ENCODE peak calls at places on chromosomes 13 and 19, in four cellular contexts. U is activated T-cell treated with anti-CD3 and anti-CD28 coated beads for 1 hour; Z is activated CD4-positive, alpha-beta T cell treated with anti-CD3 and anti-CD28 coated beads, Interleukin-2, amount 10 ng/mL, durations not matched to agents 7 days and 5 days; X is pancreas. Y is an unnamed sample.

GRCh38 chr19:13018037-13018914 is 23.0 kb downstream of the NFIX start:
- DNase-seq in U (no peak), Z (no peak), X (no peak), Y (no peak)

GRCh38 chr19:35545855-35546381 is 492 bp downstream of the TMEM147 start:
- DNase-seq in U (peak; percentile 12), Z (peak; percentile 57), X (no peak), Y (peak; percentile 49)

GRCh38 chr13:94784066-94784465 is 71.7 kb upstream of the SOX21 start:
- DNase-seq in U (no peak), Z (no peak), X (no peak), Y (no peak)

GRCh38 chr19:40502647-40503046 is 35.8 kb downstream of the SPTBN4 start:
- DNase-seq in U (no peak), Z (no peak), X (no peak), Y (peak; percentile 21)

GRCh38 chr13:98549006-98549727 is 27.7 kb downstream of the STK24 start:
- DNase-seq in U (no peak), Z (no peak), X (no peak), Y (no peak)

GRCh38 chr13:30805132-30805537 is 69.8 kb downstream of the ALOX5AP start:
- DNase-seq in U (no peak), Z (no peak), X (no peak), Y (no peak)

GRCh38 chr13:30047154-30047874 is 196.9 kb upstream of the UBL3 start:
- DNase-seq in U (no peak), Z (peak; percentile 22), X (no peak), Y (no peak)

GRCh38 chr13:47572375-47572774 is 428.7 kb downstream of the SUCLA2 start:
- DNase-seq in U (no peak), Z (no peak), X (no peak), Y (no peak)

GRCh38 chr13:23433171-23434153 is at the start of gene SACS:
- DNase-seq in U (no peak), Z (no peak), X (no peak), Y (no peak)

GRCh38 chr19:42255766-42256750 is 1.1 kb upstream of the ERF start:
- DNase-seq in U (no peak), Z (no peak), X (peak; percentile 80), Y (no peak)

GRCh38 chr13:46641274-46642081 is 88.5 kb downstream of the LRCH1 start:
- DNase-seq in U (no peak), Z (no peak), X (no peak), Y (no peak)

GRCh38 chr19:53034948-53035675 is 9.4 kb upstream of the ERVV-2 start:
- DNase-seq in U (no peak), Z (no peak), X (no peak), Y (no peak)

GRCh38 chr19:46896076-46896794 is 35.4 kb downstream of the ARHGAP35 start:
- DNase-seq in U (no peak), Z (no peak), X (no peak), Y (peak; percentile 83)

GRCh38 chr19:39924389-39924788 is 10.0 kb downstream of the FCGBP start:
- DNase-seq in U (no peak), Z (no peak), X (no peak), Y (no peak)

GRCh38 chr13:88526186-88526852 is 855.1 kb downstream of the SLITRK5 start:
- DNase-seq in U (no peak), Z (no peak), X (no peak), Y (no peak)

GRCh38 chr13:79779761-79780160 is 298.8 kb downstream of the NDFIP2 start:
- DNase-seq in U (no peak), Z (no peak), X (no peak), Y (no peak)

GRCh38 chr13:100875392-100876043 is 200.9 kb upstream of the TMTC4 start:
- DNase-seq in U (no peak), Z (no peak), X (no peak), Y (no peak)

GRCh38 chr13:27083183-27083582 is 88.4 kb downstream of the USP12 start:
- DNase-seq in U (no peak), Z (no peak), X (no peak), Y (no peak)

GRCh38 chr13:36875955-36876354 is 44.1 kb downstream of the SMAD9 start:
- DNase-seq in U (no peak), Z (no peak), X (no peak), Y (no peak)

GRCh38 chr13:71876648-71877279 is 9.8 kb upstream of the DACH1 start:
- DNase-seq in U (no peak), Z (no peak), X (no peak), Y (no peak)

GRCh38 chr13:40352807-40353562 is 313.5 kb downstream of the FOXO1 start:
- DNase-seq in U (no peak), Z (no peak), X (no peak), Y (no peak)

GRCh38 chr19:3964256-3965194 is 6.4 kb downstream of the DAPK3 start:
- DNase-seq in U (no peak), Z (no peak), X (no peak), Y (no peak)

GRCh38 chr19:799076-799881 is 2.0 kb downstream of the PTBP1 start:
- DNase-seq in U (no peak), Z (peak; percentile 23), X (peak; percentile 77), Y (no peak)

GRCh38 chr19:3358392-3358918 is 7.9 kb upstream of the NFIC start:
- DNase-seq in U (no peak), Z (no peak), X (no peak), Y (no peak)

GRCh38 chr19:47819841-47820244 is 1.9 kb upstream of the CRX start:
- DNase-seq in U (no peak), Z (no peak), X (no peak), Y (no peak)

Y was measured in NAMALWA.